ENCODE peak calls at places on chromosomes 12 and 14, in nine cellular contexts. J is GM12878, X is cardiac muscle cell, T is coronary artery, Q is psoas muscle, A is Peyer's patch, Y is fibroblast of lung, M is upper lobe of right lung, O is K562. N is an unnamed sample.

GRCh38 chr14:76011959-76012802 is 26.6 kb downstream of the IFT43 start:
- DNase-seq in X (peak; percentile 22), T (peak; percentile 93), M (no peak), Q (no peak), O (no peak), Y (peak; percentile 32), A (no peak), J (no peak), N (no peak)

GRCh38 chr12:52581481-52581880 is 7.8 kb upstream of the KRT74 start:
- DNase-seq in Q (no peak), A (no peak), M (peak; percentile 30), X (no peak), O (no peak), J (no peak), Y (peak; percentile 45), T (peak; percentile 57), N (no peak)

GRCh38 chr12:47556219-47556618 is 149.6 kb downstream of the RPAP3 start:
- DNase-seq in J (no peak), A (no peak), M (no peak), X (no peak), T (no peak), Q (no peak), O (no peak), Y (no peak), N (peak; percentile 72)

GRCh38 chr12:121898287-121898686 is 9.7 kb downstream of the PSMD9 start:
- DNase-seq in Q (no peak), A (no peak), M (no peak), Y (no peak), O (no peak), J (no peak), X (no peak), T (no peak), N (no peak)

GRCh38 chr14:92546347-92547053 is 32.9 kb downstream of the RIN3 start:
- DNase-seq in Y (peak; percentile 73), A (peak; percentile 30), O (no peak), X (no peak), J (no peak), M (no peak), T (no peak), Q (no peak), N (no peak)

GRCh38 chr12:10190558-10191388 is 11.9 kb downstream of the TMEM52B start:
- DNase-seq in O (peak; percentile 37), M (no peak), J (no peak), Q (peak; percentile 61), X (peak; percentile 56), Y (peak; percentile 57), T (no peak), A (no peak), N (no peak)

GRCh38 chr12:27999970-28000369 is 27.4 kb upstream of the PTHLH start:
- DNase-seq in X (no peak), M (no peak), T (no peak), Q (no peak), A (no peak), Y (peak; percentile 81), J (no peak), O (no peak), N (no peak)

GRCh38 chr14:28375295-28375694 is 391.3 kb upstream of the FOXG1 start:
- DNase-seq in Q (no peak), T (no peak), X (peak; percentile 58), M (no peak), A (no peak), O (no peak), J (no peak), Y (peak; percentile 56), N (no peak)

GRCh38 chr14:92316937-92317336 is 6.0 kb upstream of the SLC24A4 start:
- DNase-seq in O (no peak), M (no peak), Q (no peak), X (no peak), Y (peak; percentile 3), A (no peak), J (no peak), T (no peak), N (no peak)

GRCh38 chr12:120225200-120225558 is 24.3 kb upstream of the RPLP0 start:
- DNase-seq in J (no peak), O (no peak), M (no peak), A (peak; percentile 66), X (no peak), T (no peak), Y (no peak), Q (no peak), N (no peak)

GRCh38 chr12:25322918-25323773 is 72.4 kb upstream of the KRAS start:
- DNase-seq in A (no peak), Q (no peak), X (no peak), J (no peak), O (no peak), Y (peak; percentile 93), T (no peak), M (no peak), N (no peak)

GRCh38 chr14:69334576-69334975 is 63.5 kb downstream of the ERH start:
- DNase-seq in Q (no peak), X (no peak), Y (no peak), O (no peak), A (no peak), M (no peak), T (no peak), J (no peak), N (no peak)

GRCh38 chr12:70608184-70608583 is 29.0 kb downstream of the PTPRB start:
- DNase-seq in J (no peak), X (no peak), T (no peak), Q (no peak), Y (peak; percentile 65), M (no peak), O (no peak), A (no peak), N (no peak)

GRCh38 chr14:103867020-103867419 is 19.6 kb upstream of the PPP1R13B start:
- DNase-seq in O (no peak), M (no peak), Y (no peak), T (peak; percentile 67), J (no peak), Q (no peak), A (no peak), X (no peak), N (no peak)

GRCh38 chr14:85539510-85539909 is 9.6 kb downstream of the FLRT2 start:
- DNase-seq in Q (no peak), M (no peak), Y (no peak), X (no peak), J (no peak), T (no peak), O (no peak), A (no peak), N (no peak)

GRCh38 chr12:53623526-53623925 is 2.7 kb downstream of the ATF7 start:
- DNase-seq in X (no peak), M (no peak), A (no peak), T (no peak), Q (no peak), Y (peak; percentile 62), O (peak; percentile 31), J (no peak), N (no peak)

GRCh38 chr12:79344855-79345840 is 345.6 kb downstream of the PAWR start:
- DNase-seq in Q (no peak), T (no peak), J (peak; percentile 2), O (peak; percentile 17), A (no peak), Y (peak; percentile 35), M (no peak), X (peak; percentile 62), N (no peak)
- TF ChIP-seq CTCF in Q (peak; percentile 34), T (no peak), J (peak; percentile 64), O (peak; percentile 35), A (peak; percentile 54), Y (peak; percentile 35), M (peak; percentile 45), X (peak; percentile 35), N (peak; percentile 35)

GRCh38 chr14:101182476-101182875 is 279.0 kb upstream of the RTL1 start:
- DNase-seq in J (no peak), Q (no peak), Y (no peak), T (peak; percentile 64), A (peak; percentile 28), X (no peak), O (no peak), M (no peak), N (peak; percentile 66)

GRCh38 chr14:101184562-101184961 is 281.0 kb upstream of the RTL1 start:
- DNase-seq in T (no peak), Q (no peak), X (no peak), M (no peak), A (no peak), J (no peak), Y (no peak), O (no peak), N (no peak)

GRCh38 chr14:101185081-101185835 is 281.7 kb upstream of the RTL1 start:
- DNase-seq in Q (no peak), Y (no peak), T (no peak), O (no peak), X (no peak), M (peak; percentile 38), J (no peak), A (peak; percentile 8), N (peak; percentile 75)

GRCh38 chr14:101184104-101184455 is 280.6 kb upstream of the RTL1 start:
- DNase-seq in X (no peak), M (peak; percentile 52), Y (no peak), A (peak; percentile 20), T (no peak), J (no peak), Q (no peak), O (no peak), N (peak; percentile 78)

GRCh38 chr14:101183376-101184103 is 280.0 kb upstream of the RTL1 start:
- DNase-seq in T (peak; percentile 69), J (no peak), X (peak; percentile 78), A (peak; percentile 47), O (peak; percentile 45), Q (no peak), M (peak; percentile 63), Y (no peak), N (peak; percentile 84)
- H3K27ac ChIP-seq in T (no peak overlapping the region), J (no peak overlapping the region), X (no peak overlapping the region), A (no peak overlapping the region), O (no peak overlapping the region), Q (no peak overlapping the region), M (no peak overlapping the region), Y (no peak overlapping the region), N (no peak overlapping the region)

DNA sequence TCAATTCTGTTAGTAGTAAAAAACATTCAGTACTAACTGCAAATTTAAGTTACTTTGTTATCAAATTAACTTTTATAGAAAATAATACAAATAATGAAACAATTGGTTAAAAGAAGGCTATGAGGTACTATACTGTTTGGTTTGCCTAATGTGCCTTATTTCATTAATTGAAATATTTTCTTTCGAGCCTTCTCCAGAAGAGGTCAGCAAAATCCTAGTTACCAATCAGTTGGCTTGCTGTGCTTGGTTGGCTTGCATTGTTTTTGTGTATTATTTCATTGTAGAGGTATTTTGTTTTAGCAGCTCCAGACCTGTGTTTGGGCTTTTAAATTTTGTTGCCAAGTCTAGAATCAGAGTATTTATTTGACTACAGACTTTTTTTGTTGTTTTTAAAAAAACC is 68.5 kb downstream of the AEBP2 start:
- DNase-seq in O (no peak), X (no peak), J (no peak), Q (no peak), M (no peak), T (no peak), Y (no peak), A (no peak), N (no peak)
- TF ChIP-seq CTCF in O (no peak), X (peak; percentile 39), J (no peak), Q (peak; percentile 24), M (peak; percentile 24), T (peak; percentile 31), Y (peak; percentile 41), A (no peak), N (peak; percentile 37)

GRCh38 chr12:11839093-11839641 is 189.7 kb downstream of the ETV6 start:
- DNase-seq in X (no peak), A (no peak), T (no peak), O (no peak), J (no peak), M (no peak), Q (no peak), Y (peak; percentile 87), N (no peak)
- H3K27ac ChIP-seq in X (no peak overlapping the region), A (peak overlapping the region; percentile 70), T (peak overlapping the region; percentile 79), O (peak overlapping the region; percentile 61), J (peak overlapping the region; percentile 97), M (peak overlapping the region; percentile 78), Q (peak overlapping the region; percentile 44), Y (peak overlapping the region; percentile 26), N (peak overlapping the region; percentile 75)

N was measured in esophagus muscularis mucosa.